ENCODE peak calls at places on chromosome 19, in six cellular contexts. Z, J, C, X, E and U are unnamed samples.

GRCh38 chr19:44607049-44607448 is 6.3 kb upstream of the IGSF23 start:
- DNase-seq in J (no peak), X (no peak), Z (no peak), E (peak; percentile 34), C (no peak), U (no peak)

GRCh38 chr19:16252459-16253205 is 54.9 kb downstream of the AP1M1 start:
- DNase-seq in X (no peak), J (no peak), Z (no peak), C (no peak), E (peak; percentile 57), U (no peak)

GRCh38 chr19:11435833-11436313 is 438 bp downstream of the PRKCSH start:
- DNase-seq in X (no peak), Z (no peak), J (no peak), C (no peak), E (no peak), U (peak; percentile 30)

GRCh38 chr19:37983916-37984315 is 76.9 kb downstream of the SIPA1L3 start:
- DNase-seq in J (no peak), C (no peak), E (no peak), X (no peak), Z (no peak), U (no peak)

GRCh38 chr19:29548483-29549085 is 22.8 kb downstream of the VSTM2B start:
- DNase-seq in X (peak; percentile 35), E (no peak), J (no peak), C (no peak), Z (no peak), U (no peak)

GRCh38 chr19:46890423-46891170 is 29.8 kb downstream of the ARHGAP35 start:
- DNase-seq in X (no peak), Z (no peak), E (no peak), J (no peak), C (no peak), U (no peak)

GRCh38 chr19:17448190-17448967 is at the start of gene TMEM221:
- DNase-seq in J (peak; percentile 78), C (no peak), Z (peak; percentile 66), E (peak; percentile 35), X (no peak), U (peak; percentile 49)

GRCh38 chr19:19140476-19140875 is 2.2 kb upstream of the TMEM161A start:
- DNase-seq in C (no peak), Z (no peak), E (no peak), X (no peak), J (no peak), U (no peak)

GRCh38 chr19:51440846-51441409 is 17.3 kb downstream of the SIGLEC8 start:
- DNase-seq in J (no peak), X (no peak), E (no peak), Z (no peak), C (no peak), U (peak; percentile 5)

GRCh38 chr19:1840541-1841115 is 7.7 kb downstream of the REXO1 start:
- DNase-seq in X (no peak), E (peak; percentile 73), C (no peak), Z (no peak), J (no peak), U (no peak)
- H3K4me1 ChIP-seq in X (peaks cover 29% of the 10 kb centered on the region), E (peaks cover 68% of the 10 kb centered on the region), C (peaks cover 6% of the 10 kb centered on the region), Z (no peaks in the 10 kb centered on the region), J (peaks cover 10% of the 10 kb centered on the region), U (peaks cover 15% of the 10 kb centered on the region)

GRCh38 chr19:13025819-13026477 is 30.7 kb downstream of the NFIX start:
- DNase-seq in X (no peak), J (no peak), Z (no peak), C (no peak), E (no peak), U (no peak)

GRCh38 chr19:13028027-13028426 is 32.8 kb downstream of the NFIX start:
- DNase-seq in Z (no peak), C (no peak), E (no peak), X (no peak), J (no peak), U (no peak)

GRCh38 chr19:13027557-13027956 is 32.3 kb downstream of the NFIX start:
- DNase-seq in E (no peak), J (no peak), C (no peak), Z (no peak), X (no peak), U (no peak)

GRCh38 chr19:13026478-13026999 is 31.3 kb downstream of the NFIX start:
- DNase-seq in X (no peak), J (no peak), E (no peak), C (no peak), Z (no peak), U (no peak)

GRCh38 chr19:13027031-13027430 is 31.8 kb downstream of the NFIX start:
- DNase-seq in Z (no peak), J (no peak), X (no peak), E (no peak), C (no peak), U (no peak)
- H3K27ac ChIP-seq in Z (peak overlapping the region; percentile 98), J (no peak overlapping the region), X (peak overlapping the region; percentile 93), E (peak overlapping the region; percentile 97), C (peak overlapping the region; percentile 99), U (no peak overlapping the region)

GRCh38 chr19:56111601-56112312 is 9.3 kb downstream of the ZNF787 start:
- DNase-seq in J (no peak), Z (peak; percentile 66), E (no peak), C (no peak), X (no peak), U (no peak)
- H3K36me3 ChIP-seq in J (no peaks in the 10 kb centered on the region), Z (no peaks in the 10 kb centered on the region), E (no peaks in the 10 kb centered on the region), C (no peaks in the 10 kb centered on the region), X (no peaks in the 10 kb centered on the region), U (no peaks in the 10 kb centered on the region)

GRCh38 chr19:41296323-41296935 is 13.5 kb upstream of the CCDC97 start:
- DNase-seq in E (no peak), J (no peak), Z (no peak), X (no peak), C (no peak), U (no peak)

GRCh38 chr19:41299755-41300089 is 10.2 kb upstream of the CCDC97 start:
- DNase-seq in E (peak; percentile 79), J (no peak), C (no peak), Z (peak; percentile 87), X (no peak), U (peak; percentile 90)

GRCh38 chr19:41298327-41298964 is 11.5 kb upstream of the CCDC97 start:
- DNase-seq in X (peak; percentile 84), Z (peak; percentile 90), C (no peak), E (peak; percentile 85), J (no peak), U (peak; percentile 87)

GRCh38 chr19:41297628-41298326 is 12.2 kb upstream of the CCDC97 start:
- DNase-seq in C (no peak), Z (no peak), E (no peak), J (no peak), X (no peak), U (no peak)

GRCh38 chr19:41299046-41299754 is 10.8 kb upstream of the CCDC97 start:
- DNase-seq in J (no peak), E (no peak), X (no peak), C (no peak), Z (no peak), U (no peak)
- H3K4me1 ChIP-seq in J (no peaks in the 10 kb centered on the region), E (peaks cover 43% of the 10 kb centered on the region), X (peaks cover 34% of the 10 kb centered on the region), C (peaks cover 14% of the 10 kb centered on the region), Z (no peaks in the 10 kb centered on the region), U (peaks cover 58% of the 10 kb centered on the region)

GRCh38 chr19:4703671-4704316 is 19.8 kb downstream of the DPP9 start:
- DNase-seq in X (no peak), C (no peak), J (no peak), E (no peak), Z (no peak), U (no peak)
- H3K27ac ChIP-seq in X (no peak overlapping the region), C (no peak overlapping the region), J (no peak overlapping the region), E (no peak overlapping the region), Z (no peak overlapping the region), U (no peak overlapping the region)

GRCh38 chr19:48674216-48674809 is 1.5 kb upstream of the NTN5 start:
- DNase-seq in J (no peak), C (no peak), E (no peak), Z (no peak), X (no peak), U (no peak)

GRCh38 chr19:48673436-48674100 is 751 bp upstream of the NTN5 start:
- DNase-seq in C (no peak), X (no peak), J (no peak), E (no peak), Z (no peak), U (no peak)

GRCh38 chr19:48676887-48677286 is 4.1 kb upstream of the NTN5 start:
- DNase-seq in J (no peak), E (no peak), Z (no peak), X (no peak), C (no peak), U (no peak)

GRCh38 chr19:48676487-48676886 is 3.7 kb upstream of the NTN5 start:
- DNase-seq in E (no peak), Z (no peak), X (no peak), J (no peak), C (no peak), U (no peak)

DNA sequence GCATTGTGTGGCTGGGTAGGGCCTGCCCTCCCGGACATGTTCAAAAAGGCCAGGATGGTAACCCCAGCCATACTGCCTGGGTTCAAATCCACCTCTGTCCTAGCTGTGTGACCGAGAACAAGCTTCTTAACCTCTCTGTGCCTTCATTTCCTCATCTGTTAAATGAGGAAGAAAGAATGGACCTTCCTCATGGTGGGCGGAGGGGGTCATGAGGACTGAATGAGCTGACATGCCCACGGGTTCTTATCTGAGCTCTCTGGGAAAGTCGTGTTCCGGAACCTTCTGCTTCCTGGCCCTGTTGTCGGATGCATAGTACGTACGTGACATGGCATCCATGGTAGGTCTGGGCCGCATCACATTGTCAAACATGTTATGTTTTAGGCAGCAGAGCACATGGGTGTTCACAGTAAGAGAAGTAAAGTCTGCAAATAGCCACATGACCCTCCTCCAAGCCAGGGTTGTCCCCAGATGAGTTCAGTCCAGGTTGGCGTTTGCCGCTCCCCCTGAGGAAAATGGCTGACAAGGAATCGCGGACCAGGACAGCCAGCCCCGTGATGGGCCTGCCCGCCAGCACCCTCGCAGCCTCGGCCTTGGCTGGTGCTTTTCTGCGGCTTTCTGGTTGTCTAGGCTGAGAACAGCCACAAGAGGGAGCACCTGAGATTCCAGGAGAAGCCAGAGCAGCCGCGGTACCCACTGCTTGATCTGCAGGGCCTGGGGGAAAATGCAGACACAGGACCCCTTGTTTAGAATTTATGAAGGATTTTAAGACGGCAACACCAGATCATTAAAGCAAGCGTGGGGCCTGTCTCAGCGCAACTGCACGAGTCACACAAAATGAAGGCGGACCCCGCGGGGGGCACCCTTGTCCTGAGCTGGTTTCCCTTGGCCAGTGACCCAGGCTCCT is 2.4 kb upstream of the NTN5 start:
- DNase-seq in X (peak; percentile 80), C (peak; percentile 49), J (peak; percentile 87), Z (peak; percentile 82), E (peak; percentile 84), U (peak; percentile 91)
- H3K36me3 ChIP-seq in X (no peaks in the 10 kb centered on the region), C (no peaks in the 10 kb centered on the region), J (no peaks in the 10 kb centered on the region), Z (no peaks in the 10 kb centered on the region), E (no peaks in the 10 kb centered on the region), U (no peaks in the 10 kb centered on the region)

DNA sequence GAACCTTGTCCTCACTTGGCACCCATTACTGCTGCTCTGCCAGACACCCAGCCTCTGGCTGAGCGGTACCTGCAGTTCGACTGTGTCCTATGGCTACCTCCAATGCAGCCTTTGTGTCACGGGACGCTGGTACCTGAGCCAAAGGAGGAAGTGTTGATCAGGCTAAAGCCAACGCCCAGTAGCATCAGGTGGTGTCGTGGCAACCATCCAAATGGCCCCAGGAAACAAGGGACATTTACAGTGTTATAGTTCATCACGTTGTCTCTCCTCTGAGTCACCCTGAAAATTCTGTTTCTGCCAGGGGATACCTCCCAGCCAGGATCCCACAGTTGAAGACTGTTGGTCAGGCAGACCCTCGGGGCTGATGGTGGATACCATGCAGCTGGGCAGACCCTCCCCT is 10.1 kb downstream of the RHPN2 start:
- DNase-seq in J (no peak), C (no peak), X (peak; percentile 99), Z (no peak), E (no peak), U (no peak)
- H3K4me1 ChIP-seq in J (no peaks in the 10 kb centered on the region), C (no peaks in the 10 kb centered on the region), X (no peaks in the 10 kb centered on the region), Z (no peaks in the 10 kb centered on the region), E (no peaks in the 10 kb centered on the region), U (no peaks in the 10 kb centered on the region)